ENCODE peak calls at places on chromosomes 7 and 10, in six cellular contexts. X, B, O, T, D and E are unnamed samples.

GRCh38 chr7:141906285-141906684 is 9.9 kb upstream of the OR9A4 start:
- DNase-seq in X (no peak), B (no peak), O (no peak), T (no peak), D (no peak), E (no peak)

GRCh38 chr10:3566627-3567026 is 218.4 kb downstream of the KLF6 start:
- DNase-seq in X (no peak), B (no peak), O (no peak), T (no peak), D (no peak), E (no peak)

GRCh38 chr7:124251616-124252015 is 218.7 kb upstream of the TMEM229A start:
- DNase-seq in X (no peak), B (no peak), O (no peak), T (no peak), D (no peak), E (no peak)

GRCh38 chr7:105693576-105693975 is 112.3 kb upstream of the EFCAB10 start:
- DNase-seq in X (no peak), B (no peak), O (no peak), T (no peak), D (no peak), E (no peak)

GRCh38 chr10:97499561-97500296 is 1.0 kb downstream of the UBTD1 start:
- DNase-seq in X (no peak), B (peak; percentile 3), O (no peak), T (peak; percentile 58), D (no peak), E (peak; percentile 2)

GRCh38 chr7:77837275-77837674 is 38.7 kb downstream of the PHTF2 start:
- DNase-seq in X (no peak), B (no peak), O (no peak), T (no peak), D (peak; percentile 50), E (no peak)

GRCh38 chr7:155203882-155204691 is 93.6 kb upstream of the INSIG1 start:
- DNase-seq in X (no peak), B (no peak), O (no peak), T (no peak), D (no peak), E (no peak)

GRCh38 chr10:124745678-124746077 is 1.5 kb upstream of the FAM53B start:
- DNase-seq in X (peak; percentile 36), B (peak; percentile 42), O (no peak), T (no peak), D (no peak), E (peak; percentile 30)

GRCh38 chr7:22204312-22204711 is 152.6 kb downstream of the RAPGEF5 start:
- DNase-seq in X (no peak), B (no peak), O (no peak), T (no peak), D (no peak), E (no peak)

GRCh38 chr10:114319406-114320248 is 80.6 kb downstream of the VWA2 start:
- DNase-seq in X (no peak), B (no peak), O (no peak), T (no peak), D (no peak), E (no peak)